ENCODE peak calls at places on chromosomes 1 and 21, in eight cellular contexts. O, C, T, I, V, D, M and J are unnamed samples.

GRCh38 chr1:159005676-159006075 is 4.0 kb upstream of the IFI16 start:
- DNase-seq in O (peak), C (no peak), T (no peak), I (no peak), V (no peak), D (no peak), M (no peak), J (no peak)

GRCh38 chr1:5532811-5533210 is 459.4 kb downstream of the NPHP4 start:
- DNase-seq in O (no peak), C (no peak), T (no peak), I (no peak), V (no peak), D (no peak), M (no peak), J (no peak)

GRCh38 chr1:66090863-66091457 is 298.3 kb downstream of the PDE4B start:
- DNase-seq in O (no peak), C (no peak), T (no peak), I (no peak), V (no peak), D (no peak), M (no peak), J (no peak)

GRCh38 chr1:26544156-26544555 is 14.6 kb downstream of the RPS6KA1 start:
- DNase-seq in O (no peak), C (no peak), T (no peak), I (no peak), V (no peak), D (no peak), M (no peak), J (no peak)

GRCh38 chr1:207860531-207860930 is 50.4 kb downstream of the CD34 start:
- DNase-seq in O (no peak), C (peak), T (no peak), I (no peak), V (no peak), D (no peak), M (no peak), J (no peak)

GRCh38 chr21:22941779-22942178 is 1943.6 kb downstream of the NCAM2 start:
- DNase-seq in O (no peak), C (no peak), T (no peak), I (no peak), V (no peak), D (no peak), M (no peak), J (no peak)

GRCh38 chr1:162916407-162916806 is 55.4 kb upstream of the CCDC190 start:
- DNase-seq in O (no peak), C (no peak), T (no peak), I (no peak), V (no peak), D (no peak), M (no peak), J (no peak)

GRCh38 chr1:245788269-245788668 is 633.5 kb downstream of the KIF26B start:
- DNase-seq in O (no peak), C (no peak), T (no peak), I (no peak), V (no peak), D (peak), M (peak), J (no peak)

GRCh38 chr1:164599272-164599671 is 40.3 kb downstream of the PBX1 start:
- DNase-seq in O (no peak), C (no peak), T (no peak), I (no peak), V (no peak), D (no peak), M (no peak), J (no peak)

GRCh38 chr1:17194981-17195528 is 9.9 kb upstream of the PADI1 start:
- DNase-seq in O (peak), C (peak), T (no peak), I (no peak), V (no peak), D (no peak), M (no peak), J (peak)

GRCh38 chr1:68384321-68384813 is 65.4 kb downstream of the RPE65 start:
- DNase-seq in O (no peak), C (peak), T (no peak), I (no peak), V (no peak), D (peak), M (peak), J (no peak)

GRCh38 chr1:227357229-227358078 is 39.2 kb upstream of the CDC42BPA start:
- DNase-seq in O (peak), C (peak), T (peak), I (no peak), V (no peak), D (peak), M (peak), J (peak)

GRCh38 chr1:156598731-156599432 is 2.4 kb downstream of the GPATCH4 start:
- DNase-seq in O (no peak), C (no peak), T (no peak), I (no peak), V (no peak), D (no peak), M (no peak), J (no peak)

GRCh38 chr21:34367320-34367935 is 3.6 kb downstream of the KCNE2 start:
- DNase-seq in O (peak), C (peak), T (no peak), I (no peak), V (peak), D (peak), M (peak), J (peak)

GRCh38 chr1:165395522-165396300 is 39.2 kb upstream of the LMX1A start:
- DNase-seq in O (no peak), C (no peak), T (no peak), I (no peak), V (no peak), D (no peak), M (no peak), J (no peak)

GRCh38 chr1:169143984-169144383 is 37.5 kb downstream of the ATP1B1 start:
- DNase-seq in O (no peak), C (no peak), T (no peak), I (no peak), V (no peak), D (no peak), M (no peak), J (no peak)

GRCh38 chr1:20726932-20727745 is 5.4 kb downstream of the SH2D5 start:
- DNase-seq in O (peak), C (no peak), T (no peak), I (peak), V (no peak), D (no peak), M (no peak), J (peak)

GRCh38 chr1:109508001-109508872 is 1.3 kb downstream of the AMIGO1 start:
- DNase-seq in O (no peak), C (no peak), T (no peak), I (no peak), V (no peak), D (no peak), M (no peak), J (no peak)

GRCh38 chr1:204680051-204680450 is 5.5 kb downstream of the LRRN2 start:
- DNase-seq in O (no peak), C (no peak), T (no peak), I (no peak), V (no peak), D (no peak), M (no peak), J (no peak)

GRCh38 chr21:46114963-46115362 is 17.1 kb downstream of the COL6A2 start:
- DNase-seq in O (peak), C (peak), T (no peak), I (peak), V (no peak), D (no peak), M (no peak), J (peak)

GRCh38 chr1:223748405-223748772 is 36.0 kb downstream of the CAPN2 start:
- DNase-seq in O (no peak), C (peak), T (no peak), I (peak), V (no peak), D (no peak), M (no peak), J (no peak)

GRCh38 chr1:153679337-153680119 is 1.0 kb downstream of the NPR1 start:
- DNase-seq in O (no peak), C (no peak), T (peak), I (no peak), V (peak), D (peak), M (no peak), J (no peak)
- TF ChIP-seq CTCF in O (no peak), C (peak), T (no peak), I (peak), V (no peak), D (peak), M (peak), J (peak)

GRCh38 chr1:90616395-90616794 is 100.7 kb downstream of the BARHL2 start:
- DNase-seq in O (no peak), C (no peak), T (no peak), I (no peak), V (no peak), D (peak), M (no peak), J (no peak)

GRCh38 chr1:90613371-90613770 is 103.7 kb downstream of the BARHL2 start:
- DNase-seq in O (no peak), C (no peak), T (no peak), I (no peak), V (no peak), D (no peak), M (no peak), J (no peak)

GRCh38 chr1:90612033-90612432 is 105.1 kb downstream of the BARHL2 start:
- DNase-seq in O (no peak), C (no peak), T (no peak), I (no peak), V (no peak), D (no peak), M (no peak), J (no peak)

GRCh38 chr1:90614872-90615271 is 102.2 kb downstream of the BARHL2 start:
- DNase-seq in O (no peak), C (no peak), T (no peak), I (no peak), V (no peak), D (no peak), M (no peak), J (no peak)
- TF ChIP-seq CTCF in O (no peak), C (no peak), T (no peak), I (peak), V (no peak), D (peak), M (peak), J (peak)

GRCh38 chr1:47797555-47797954 is 199.6 kb downstream of the TRABD2B start:
- DNase-seq in O (no peak), C (peak), T (no peak), I (no peak), V (no peak), D (no peak), M (no peak), J (no peak)
- TF ChIP-seq CTCF in O (no peak), C (no peak), T (no peak), I (no peak), V (no peak), D (no peak), M (no peak), J (no peak)

GRCh38 chr21:33199516-33200217 is 30.1 kb upstream of the IFNAR2 start:
- DNase-seq in O (peak), C (peak), T (no peak), I (no peak), V (peak), D (peak), M (peak), J (peak)
- TF ChIP-seq CTCF in O (peak), C (peak), T (peak), I (peak), V (peak), D (peak), M (peak), J (peak)

GRCh38 chr1:160167580-160167979 is 16.2 kb downstream of the ATP1A4 start:
- DNase-seq in O (no peak), C (no peak), T (no peak), I (no peak), V (no peak), D (no peak), M (no peak), J (no peak)
- TF ChIP-seq CTCF in O (no peak), C (no peak), T (no peak), I (peak), V (no peak), D (no peak), M (no peak), J (no peak)

GRCh38 chr1:160083968-160084770 is 2.8 kb downstream of the KCNJ9 start:
- DNase-seq in O (peak), C (peak), T (peak), I (no peak), V (peak), D (peak), M (no peak), J (no peak)
- TF ChIP-seq CTCF in O (peak), C (peak), T (peak), I (peak), V (peak), D (peak), M (peak), J (peak)

GRCh38 chr1:213993929-213994328 is 6.2 kb downstream of the PROX1 start:
- DNase-seq in O (no peak), C (no peak), T (no peak), I (no peak), V (no peak), D (no peak), M (no peak), J (no peak)
- TF ChIP-seq CTCF in O (no peak), C (no peak), T (no peak), I (no peak), V (no peak), D (no peak), M (no peak), J (no peak)

GRCh38 chr21:36480618-36481017 is 696 bp upstream of the CLDN14 start:
- DNase-seq in O (no peak), C (no peak), T (no peak), I (no peak), V (no peak), D (no peak), M (no peak), J (no peak)
- TF ChIP-seq CTCF in O (no peak), C (no peak), T (no peak), I (no peak), V (no peak), D (no peak), M (no peak), J (no peak)

GRCh38 chr1:106222415-106222814 is 834.1 kb upstream of the PRMT6 start:
- DNase-seq in O (no peak), C (no peak), T (no peak), I (no peak), V (no peak), D (no peak), M (no peak), J (no peak)

GRCh38 chr1:106217765-106218164 is 838.7 kb upstream of the PRMT6 start:
- DNase-seq in O (no peak), C (no peak), T (no peak), I (no peak), V (no peak), D (no peak), M (no peak), J (no peak)
- TF ChIP-seq CTCF in O (no peak), C (no peak), T (no peak), I (peak), V (no peak), D (no peak), M (no peak), J (peak)

DNA sequence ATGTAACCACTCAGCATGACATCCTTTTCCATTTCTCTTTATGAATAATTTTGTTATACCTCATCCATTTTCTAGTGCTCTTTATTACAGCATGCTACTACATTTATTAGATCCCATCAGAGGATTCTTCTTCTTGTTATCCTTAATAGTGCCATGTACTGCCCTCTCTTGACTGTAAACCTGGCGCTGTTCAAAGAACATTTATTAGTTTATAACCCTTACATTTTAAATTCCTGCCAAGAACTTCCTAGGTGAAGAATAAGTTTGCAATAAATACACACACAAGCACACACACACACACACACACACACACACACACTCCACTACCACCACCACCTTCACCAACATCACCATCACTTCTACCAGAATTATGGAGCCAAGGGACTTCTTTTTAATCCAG is 556.6 kb downstream of the LMO4 start:
- DNase-seq in O (no peak), C (no peak), T (no peak), I (no peak), V (no peak), D (no peak), M (no peak), J (no peak)
- TF ChIP-seq CTCF in O (peak), C (no peak), T (no peak), I (no peak), V (no peak), D (no peak), M (no peak), J (no peak)